ENCODE peak calls at places on chromosomes 2 and 18, in six cellular contexts. P, U, L, E, F and M are unnamed samples.

GRCh38 chr2:178700922-178701342 is 106.3 kb downstream of the TTN start:
- DNase-seq in L (peak), F (peak), E (peak), U (no peak), P (no peak), M (peak)

GRCh38 chr2:188456114-188456909 is 164.6 kb downstream of the GULP1 start:
- DNase-seq in U (no peak), P (no peak), F (no peak), E (no peak), L (no peak), M (no peak)

GRCh38 chr2:20113004-20113796 is 61.8 kb upstream of the LAPTM4A start:
- DNase-seq in P (no peak), U (no peak), F (no peak), L (no peak), E (no peak), M (no peak)

GRCh38 chr2:193584001-193584400 is 1389.3 kb upstream of the TMEFF2 start:
- DNase-seq in F (peak), L (no peak), P (no peak), E (no peak), U (no peak), M (peak)

GRCh38 chr2:145682536-145683157 is 1162.7 kb upstream of the ZEB2 start:
- DNase-seq in E (no peak), U (no peak), P (no peak), F (no peak), L (no peak), M (peak)

GRCh38 chr18:4319738-4320677 is 135.1 kb downstream of the DLGAP1 start:
- DNase-seq in U (no peak), F (no peak), P (no peak), E (no peak), L (no peak), M (no peak)

GRCh38 chr2:48397846-48398245 is 132.1 kb upstream of the STON1 start:
- DNase-seq in F (no peak), P (no peak), L (no peak), U (no peak), E (no peak), M (no peak)

GRCh38 chr2:52884971-52885370 is 882.6 kb upstream of the CHAC2 start:
- DNase-seq in P (no peak), U (no peak), L (no peak), F (no peak), E (no peak), M (no peak)

GRCh38 chr2:16707014-16707413 is 41.4 kb upstream of the CYRIA start:
- DNase-seq in L (no peak), U (no peak), P (no peak), E (no peak), F (no peak), M (no peak)

GRCh38 chr2:99608092-99608491 is 118.3 kb upstream of the REV1 start:
- DNase-seq in P (no peak), U (no peak), F (no peak), L (no peak), E (no peak), M (no peak)

GRCh38 chr2:217371681-217372297 is 511.9 kb upstream of the TNP1 start:
- DNase-seq in P (no peak), F (no peak), E (no peak), L (no peak), U (no peak), M (no peak)

GRCh38 chr2:230907361-230908093 is 17.5 kb downstream of the GPR55 start:
- DNase-seq in F (no peak), L (peak), U (no peak), P (peak), E (no peak), M (no peak)

DNA sequence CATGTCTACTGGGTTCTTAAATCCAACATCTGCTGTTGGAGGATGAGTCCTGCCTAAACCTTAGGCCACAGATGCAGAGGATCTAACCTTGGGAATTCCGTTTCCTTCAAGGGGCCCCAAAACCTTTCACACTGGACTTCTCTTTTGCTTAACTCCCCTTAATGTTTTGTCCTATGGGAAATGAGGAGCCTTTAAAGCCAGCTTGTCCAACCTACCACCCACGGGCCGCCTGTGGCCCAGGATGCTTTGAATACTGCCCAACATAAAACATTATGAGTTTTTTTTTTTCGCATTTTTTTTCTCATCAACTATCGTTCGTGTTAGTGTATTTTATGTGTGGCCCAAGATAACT is 157.2 kb upstream of the SLC1A4 start:
- DNase-seq in F (no peak), U (no peak), E (no peak), P (no peak), L (no peak), M (no peak)
- TF ChIP-seq CTCF in F (no peak), U (no peak), E (no peak), P (no peak), L (no peak), M (no peak)

GRCh38 chr2:210541280-210541902 is 15.0 kb upstream of the CPS1 start:
- DNase-seq in F (no peak), E (no peak), L (no peak), P (no peak), U (no peak), M (no peak)

GRCh38 chr2:210548031-210548430 is 8.4 kb upstream of the CPS1 start:
- DNase-seq in E (no peak), U (no peak), L (no peak), F (no peak), P (no peak), M (no peak)

GRCh38 chr2:210546424-210547223 is 9.8 kb upstream of the CPS1 start:
- DNase-seq in F (no peak), L (no peak), P (no peak), U (no peak), E (no peak), M (no peak)

GRCh38 chr2:210544191-210544590 is 12.2 kb upstream of the CPS1 start:
- DNase-seq in U (no peak), L (no peak), P (no peak), F (no peak), E (no peak), M (peak)

DNA sequence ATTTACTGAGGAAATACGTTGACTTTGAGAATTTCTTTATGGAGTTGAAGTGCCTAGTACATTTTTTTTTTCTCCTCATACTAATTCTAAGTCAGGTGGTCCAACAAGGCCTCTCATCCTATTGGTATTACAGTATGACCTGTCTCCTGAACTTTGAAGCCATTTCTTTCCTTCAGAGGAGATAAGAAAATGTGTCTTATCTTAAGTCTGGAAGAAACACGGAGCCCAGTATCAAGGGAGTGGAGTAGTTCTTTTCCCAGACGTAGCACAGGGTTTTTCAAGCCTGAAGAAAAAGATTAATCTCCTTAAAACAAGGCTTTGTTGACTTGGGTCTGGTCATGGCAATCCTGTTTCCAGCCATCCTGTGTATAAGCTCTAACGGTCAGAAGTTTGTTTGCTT is 11.6 kb upstream of the CPS1 start:
- DNase-seq in U (no peak), L (no peak), E (no peak), F (no peak), P (no peak), M (no peak)
- H3K4me3 ChIP-seq in U (no peak), L (no peak), E (no peak), F (no peak), P (no peak), M (no peak)

GRCh38 chr2:65778126-65778525 is 345.7 kb upstream of the SPRED2 start:
- DNase-seq in L (no peak), F (no peak), E (no peak), P (no peak), U (no peak), M (peak)

GRCh38 chr2:65782186-65782585 is 349.8 kb upstream of the SPRED2 start:
- DNase-seq in U (no peak), P (no peak), E (no peak), F (no peak), L (no peak), M (no peak)

GRCh38 chr2:65782996-65783650 is 350.7 kb upstream of the SPRED2 start:
- DNase-seq in P (no peak), F (no peak), L (no peak), U (no peak), E (no peak), M (peak)

GRCh38 chr2:65781756-65782155 is 349.4 kb upstream of the SPRED2 start:
- DNase-seq in P (no peak), F (no peak), E (no peak), U (no peak), L (no peak), M (no peak)

GRCh38 chr2:65779021-65779420 is 346.6 kb upstream of the SPRED2 start:
- DNase-seq in L (no peak), U (no peak), P (no peak), F (no peak), E (no peak), M (no peak)
- TF ChIP-seq CTCF in L (no peak), U (no peak), P (no peak), F (no peak), E (no peak), M (no peak)

DNA sequence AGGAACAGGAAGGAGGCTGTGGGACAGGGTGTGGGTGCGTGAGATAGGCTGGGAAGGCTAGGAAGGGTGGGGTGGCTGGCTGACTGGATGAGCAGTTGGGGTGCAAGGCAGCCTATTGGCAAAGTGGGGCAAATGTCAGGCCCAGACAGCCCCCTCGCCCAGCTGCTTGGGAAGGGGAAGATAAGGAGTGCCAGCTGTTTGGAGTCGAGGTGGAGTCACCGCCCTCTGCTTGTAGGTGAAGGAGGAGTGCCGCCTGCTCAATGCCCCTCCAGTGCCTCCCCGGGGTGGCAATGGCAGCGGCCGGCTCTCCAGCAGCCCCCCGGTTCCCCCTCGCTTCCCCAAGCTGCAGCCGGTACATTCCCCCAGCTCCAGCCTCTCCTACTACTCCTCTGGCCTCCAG is 13.1 kb downstream of the GAREM2 start:
- DNase-seq in L (no peak), E (no peak), P (no peak), U (no peak), F (no peak), M (no peak)
- H3K4me3 ChIP-seq in L (peak), E (no peak), P (peak), U (peak), F (peak), M (no peak)

GRCh38 chr18:33020877-33021276 is 248.1 kb upstream of the KLHL14 start:
- DNase-seq in L (no peak), E (no peak), P (no peak), F (no peak), U (no peak), M (no peak)

GRCh38 chr18:33022370-33022769 is 249.5 kb upstream of the KLHL14 start:
- DNase-seq in F (no peak), E (no peak), U (no peak), P (no peak), L (no peak), M (no peak)
- TF ChIP-seq CTCF in F (no peak), E (no peak), U (peak), P (no peak), L (no peak), M (no peak)

GRCh38 chr2:241859436-241860183 is 916 bp upstream of the PDCD1 start:
- DNase-seq in U (no peak), P (no peak), L (peak), E (peak), F (no peak), M (no peak)
- H3K4me3 ChIP-seq in U (peak), P (peak), L (no peak), E (peak), F (no peak), M (no peak)

DNA sequence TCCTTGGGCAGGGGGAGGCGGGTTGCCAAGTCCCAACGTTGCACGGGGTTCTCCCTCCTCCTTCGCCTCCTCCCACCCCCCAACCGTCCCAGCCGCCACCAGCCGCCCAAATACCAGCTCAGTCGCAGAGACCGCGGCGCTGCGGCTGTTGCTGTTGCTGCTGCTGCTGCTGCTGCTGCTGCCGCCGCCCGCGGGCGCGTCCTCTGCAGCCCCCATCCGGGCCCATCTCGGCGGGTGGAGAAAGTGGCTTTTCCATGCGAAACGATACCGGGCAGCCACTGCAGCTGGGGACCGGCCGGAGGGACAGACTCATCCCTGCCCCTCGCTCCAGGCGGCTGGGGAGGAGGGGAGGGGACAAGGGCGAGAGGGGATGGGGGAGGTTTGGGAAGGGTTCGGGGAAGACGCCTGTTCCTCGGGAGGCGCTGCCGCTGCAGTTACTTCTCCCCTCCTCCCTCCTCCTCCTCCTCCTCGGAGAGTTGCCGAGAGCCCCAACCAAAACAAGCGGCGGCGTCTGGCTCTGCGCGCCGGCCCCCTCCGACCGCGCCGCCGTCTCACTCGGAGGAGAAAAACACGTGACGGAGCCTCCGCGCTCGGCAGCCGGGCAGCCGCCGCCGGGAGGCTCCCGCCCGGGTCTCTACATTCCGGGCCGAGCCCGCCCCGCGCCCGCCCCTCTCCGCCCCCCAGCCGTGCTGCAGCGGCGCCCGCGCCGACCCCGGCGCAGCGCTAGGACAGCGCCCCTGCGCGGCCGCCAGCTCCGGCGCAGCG is at the start of gene IRS1:
- DNase-seq in P (peak), F (peak), E (peak), U (no peak), L (peak), M (peak)
- TF ChIP-seq CTCF in P (no peak), F (peak), E (no peak), U (peak), L (peak), M (no peak)